ENCODE peak calls at places on chromosomes 11 and 22, in nine cellular contexts. V is GM13976; H is neuronal stem cell; W is neural progenitor cell; S is NCI-H774; F is fibroblast of mammary gland; Y is stimulated activated CD4-positive, alpha-beta T cell treated with anti-CD3 and anti-CD28 coated beads, Interleukin-15, amount 100 ng/mL, for 24 hours; B is GM20000; Z is H9. G is an unnamed sample.

GRCh38 chr11:65493367-65494176 is 5.3 kb upstream of the MALAT1 start:
- DNase-seq in V (no peak), H (no peak), W (peak), S (no peak), F (peak), Y (no peak), B (no peak), Z (peak), G (no peak)

GRCh38 chr11:70477607-70478006 is 79.3 kb downstream of the CTTN start:
- DNase-seq in V (no peak), H (no peak), W (no peak), S (no peak), F (no peak), Y (no peak), B (no peak), Z (no peak), G (no peak)

GRCh38 chr11:7672960-7673723 is at the start of gene CYB5R2:
- DNase-seq in V (peak), H (peak), W (peak), S (peak), F (peak), Y (peak), B (peak), Z (peak), G (no peak)

GRCh38 chr11:66600219-66600923 is 7.4 kb downstream of the CCS start:
- DNase-seq in V (no peak), H (no peak), W (no peak), S (no peak), F (peak), Y (no peak), B (no peak), Z (no peak), G (no peak)

GRCh38 chr22:32206774-32207758 is 2.2 kb upstream of the RFPL2 start:
- DNase-seq in V (peak), H (no peak), W (peak), S (peak), F (peak), Y (peak), B (no peak), Z (peak), G (no peak)

GRCh38 chr11:72781313-72782080 is 12.3 kb downstream of the STARD10 start:
- DNase-seq in V (peak), H (no peak), W (peak), S (peak), F (no peak), Y (peak), B (peak), Z (peak), G (no peak)

GRCh38 chr11:123483058-123483457 is 53.0 kb downstream of the GRAMD1B start:
- DNase-seq in V (no peak), H (no peak), W (no peak), S (no peak), F (peak), Y (peak), B (no peak), Z (no peak), G (no peak)

GRCh38 chr22:50153056-50153755 is 17.3 kb upstream of the PANX2 start:
- DNase-seq in V (peak), H (no peak), W (no peak), S (no peak), F (no peak), Y (no peak), B (no peak), Z (no peak), G (no peak)

GRCh38 chr11:114074546-114075342 is 15.2 kb downstream of the ZBTB16 start:
- DNase-seq in V (no peak), H (no peak), W (no peak), S (no peak), F (no peak), Y (no peak), B (no peak), Z (no peak), G (no peak)

GRCh38 chr11:64218628-64219353 is 7.2 kb downstream of the TRPT1 start:
- DNase-seq in V (no peak), H (no peak), W (peak), S (no peak), F (no peak), Y (no peak), B (no peak), Z (no peak), G (no peak)

GRCh38 chr11:33790088-33790487 is 15.8 kb upstream of the FBXO3 start:
- DNase-seq in V (no peak), H (no peak), W (no peak), S (no peak), F (no peak), Y (no peak), B (no peak), Z (no peak), G (no peak)

GRCh38 chr22:27612075-27612474 is 189.5 kb downstream of the MN1 start:
- DNase-seq in V (no peak), H (no peak), W (no peak), S (no peak), F (no peak), Y (no peak), B (no peak), Z (no peak), G (no peak)

GRCh38 chr11:125375146-125375545 is 120.9 kb downstream of the FEZ1 start:
- DNase-seq in V (no peak), H (no peak), W (no peak), S (no peak), F (no peak), Y (no peak), B (no peak), Z (no peak), G (no peak)

GRCh38 chr11:105071060-105071732 is 26.1 kb upstream of the CARD16 start:
- DNase-seq in V (no peak), H (no peak), W (no peak), S (no peak), F (no peak), Y (peak), B (no peak), Z (no peak), G (no peak)

GRCh38 chr11:117570701-117571100 is 226.3 kb downstream of the DSCAML1 start:
- DNase-seq in V (no peak), H (no peak), W (no peak), S (no peak), F (no peak), Y (no peak), B (no peak), Z (no peak), G (no peak)

GRCh38 chr11:27401280-27401679 is 38.3 kb upstream of the CCDC34 start:
- DNase-seq in V (no peak), H (no peak), W (no peak), S (no peak), F (no peak), Y (no peak), B (no peak), Z (no peak), G (no peak)

GRCh38 chr11:15568440-15568839 is 453.7 kb downstream of the INSC start:
- DNase-seq in V (no peak), H (no peak), W (no peak), S (peak), F (no peak), Y (no peak), B (no peak), Z (no peak), G (no peak)